ENCODE peak calls at places on chromosomes 6 and 20, in six cellular contexts. H, S, P, A, K and B are unnamed samples.
A peak's percentile ranks its signal among the peaks of the same experiment; 100 is the strongest.

GRCh38 chr6:89385156-89385667 is 26.9 kb downstream of the RRAGD start:
- DNase-seq in H (no peak), S (no peak), P (no peak), A (no peak), K (no peak), B (peak; percentile 37)

GRCh38 chr6:48048460-48049146 is 62.4 kb downstream of the PTCHD4 start:
- DNase-seq in H (no peak), S (no peak), P (peak; percentile 8), A (no peak), K (no peak), B (no peak)

GRCh38 chr6:85044336-85044735 is 279.9 kb upstream of the TBX18 start:
- DNase-seq in H (no peak), S (no peak), P (no peak), A (no peak), K (no peak), B (no peak)

GRCh38 chr20:60055740-60056139 is 97.5 kb downstream of the CDH26 start:
- DNase-seq in H (no peak), S (peak; percentile 15), P (no peak), A (no peak), K (no peak), B (no peak)

GRCh38 chr6:89243331-89243629 is 26.1 kb upstream of the GABRR1 start:
- DNase-seq in H (no peak), S (no peak), P (no peak), A (no peak), K (no peak), B (peak; percentile 42)

GRCh38 chr6:131819507-131820228 is 11.8 kb downstream of the ENPP1 start:
- DNase-seq in H (no peak), S (no peak), P (peak; percentile 88), A (peak; percentile 94), K (peak; percentile 55), B (no peak)

GRCh38 chr6:142902636-142903053 is 42.3 kb downstream of the HIVEP2 start:
- DNase-seq in H (no peak), S (no peak), P (peak; percentile 98), A (peak; percentile 99), K (peak; percentile 40), B (no peak)

GRCh38 chr20:19974621-19975435 is 42.3 kb upstream of the NAA20 start:
- DNase-seq in H (no peak), S (no peak), P (peak; percentile 96), A (peak; percentile 97), K (peak; percentile 38), B (peak; percentile 37)

GRCh38 chr6:32692019-32692418 is 25.6 kb upstream of the HLA-DQB1 start:
- DNase-seq in H (peak; percentile 26), S (peak; percentile 52), P (no peak), A (no peak), K (peak; percentile 19), B (no peak)

GRCh38 chr6:96499781-96500180 is 21.8 kb upstream of the UFL1 start:
- DNase-seq in H (no peak), S (no peak), P (no peak), A (no peak), K (no peak), B (no peak)

GRCh38 chr6:35558571-35558970 is 45.9 kb upstream of the TULP1 start:
- DNase-seq in H (no peak), S (no peak), P (no peak), A (no peak), K (no peak), B (no peak)

GRCh38 chr6:56842602-56843475 is 112.1 kb upstream of the BEND6 start:
- DNase-seq in H (no peak), S (peak; percentile 57), P (peak; percentile 69), A (peak; percentile 60), K (peak; percentile 8), B (peak; percentile 77)

GRCh38 chr20:34705383-34706021 is 1.4 kb downstream of the TP53INP2 start:
- DNase-seq in H (no peak), S (peak; percentile 39), P (peak; percentile 66), A (peak; percentile 23), K (peak; percentile 26), B (no peak)

GRCh38 chr20:35192071-35192872 is 20.4 kb downstream of the PROCR start:
- DNase-seq in H (no peak), S (no peak), P (peak; percentile 35), A (peak; percentile 41), K (peak; percentile 15), B (no peak)

GRCh38 chr20:50788045-50788867 is 6.6 kb upstream of the BCAS4 start:
- DNase-seq in H (no peak), S (no peak), P (no peak), A (peak; percentile 68), K (peak; percentile 44), B (no peak)

GRCh38 chr6:68045193-68045592 is 589.9 kb upstream of the ADGRB3 start:
- DNase-seq in H (no peak), S (no peak), P (no peak), A (no peak), K (no peak), B (no peak)

GRCh38 chr20:11094711-11095110 is 420.9 kb upstream of the JAG1 start:
- DNase-seq in H (no peak), S (no peak), P (no peak), A (no peak), K (no peak), B (no peak)

GRCh38 chr6:90222724-90223198 is 73.9 kb downstream of the BACH2 start:
- DNase-seq in H (no peak), S (no peak), P (peak; percentile 13), A (peak; percentile 65), K (peak; percentile 80), B (no peak)

GRCh38 chr6:170080169-170080827 is 210.6 kb downstream of the DLL1 start:
- DNase-seq in H (no peak), S (no peak), P (no peak), A (no peak), K (no peak), B (no peak)

DNA sequence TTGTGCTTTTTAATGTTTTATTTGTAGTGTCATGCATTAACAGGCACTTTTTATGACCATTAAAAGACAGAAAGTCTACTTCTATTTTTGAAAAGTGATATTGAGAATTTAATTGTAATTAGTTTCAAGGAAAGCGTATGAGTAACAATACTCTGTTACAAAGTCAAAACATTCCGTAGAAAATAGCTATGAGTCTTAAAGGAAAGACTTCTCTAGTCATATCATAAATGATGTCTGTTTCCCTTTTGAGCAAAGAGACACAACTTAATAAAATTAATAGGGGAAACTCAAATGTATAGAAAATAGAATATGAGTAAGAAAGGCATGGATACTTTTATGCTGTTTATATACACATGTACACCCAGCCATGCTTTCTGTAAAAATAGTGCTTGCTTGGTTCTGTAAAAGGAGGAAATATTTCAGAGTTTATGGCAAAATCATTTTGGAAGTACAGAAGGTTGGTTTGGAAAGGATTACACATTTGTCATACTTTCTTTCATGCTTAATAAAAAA is 107.8 kb upstream of the AHI1 start:
- DNase-seq in H (no peak), S (no peak), P (no peak), A (no peak), K (no peak), B (no peak)
- H4K91ac ChIP-seq in H (no peak overlapping the region), S (no peak overlapping the region), P (no peak overlapping the region), A (no peak overlapping the region), K (no peak overlapping the region), B (no peak overlapping the region)

GRCh38 chr20:36206641-36207040 is 29.6 kb upstream of the AAR2 start:
- DNase-seq in H (no peak), S (no peak), P (no peak), A (no peak), K (no peak), B (no peak)

GRCh38 chr20:36207602-36208001 is 28.7 kb upstream of the AAR2 start:
- DNase-seq in H (no peak), S (no peak), P (no peak), A (no peak), K (no peak), B (no peak)

GRCh38 chr20:36208257-36208656 is 28.0 kb upstream of the AAR2 start:
- DNase-seq in H (no peak), S (no peak), P (no peak), A (no peak), K (no peak), B (no peak)

GRCh38 chr20:36210561-36210960 is 25.7 kb upstream of the AAR2 start:
- DNase-seq in H (no peak), S (no peak), P (no peak), A (no peak), K (no peak), B (no peak)

GRCh38 chr20:36209921-36210320 is 26.4 kb upstream of the AAR2 start:
- DNase-seq in H (no peak), S (no peak), P (no peak), A (no peak), K (no peak), B (no peak)
- H3K4me2 ChIP-seq in H (no peak overlapping the region), S (no peak overlapping the region), P (no peak overlapping the region), A (no peak overlapping the region), K (no peak overlapping the region), B (no peak overlapping the region)

GRCh38 chr20:31808481-31808880 is 10.7 kb upstream of the MYLK2 start:
- DNase-seq in H (no peak), S (no peak), P (no peak), A (no peak), K (no peak), B (no peak)
- H4K91ac ChIP-seq in H (no peak overlapping the region), S (no peak overlapping the region), P (no peak overlapping the region), A (no peak overlapping the region), K (no peak overlapping the region), B (no peak overlapping the region)

GRCh38 chr6:3861424-3861823 is 12.3 kb downstream of the FAM50B start:
- DNase-seq in H (no peak), S (no peak), P (no peak), A (no peak), K (no peak), B (no peak)
- H3K4me2 ChIP-seq in H (no peak overlapping the region), S (no peak overlapping the region), P (no peak overlapping the region), A (no peak overlapping the region), K (no peak overlapping the region), B (no peak overlapping the region)

DNA sequence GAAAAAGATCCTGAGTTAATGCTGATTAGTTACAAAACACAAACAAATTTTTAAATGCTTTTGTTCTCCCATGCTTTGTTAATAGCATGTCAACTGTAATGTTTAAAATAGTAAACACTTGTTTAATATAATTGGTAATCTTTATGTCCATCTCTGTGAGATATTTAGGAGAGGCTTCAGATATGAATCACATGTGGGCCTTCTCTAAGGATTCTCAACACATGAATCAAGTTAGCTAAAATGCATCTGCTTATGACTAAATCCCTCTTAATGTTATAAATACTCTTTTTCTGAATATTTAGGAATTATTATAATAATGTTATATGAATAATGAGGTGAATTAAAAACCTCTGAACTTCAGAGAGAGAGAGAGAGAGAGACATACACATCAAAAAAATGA is 345.9 kb upstream of the MANEA start:
- DNase-seq in H (no peak), S (no peak), P (no peak), A (peak; percentile 36), K (peak; percentile 67), B (no peak)
- H4K91ac ChIP-seq in H (no peak overlapping the region), S (no peak overlapping the region), P (no peak overlapping the region), A (no peak overlapping the region), K (no peak overlapping the region), B (no peak overlapping the region)

DNA sequence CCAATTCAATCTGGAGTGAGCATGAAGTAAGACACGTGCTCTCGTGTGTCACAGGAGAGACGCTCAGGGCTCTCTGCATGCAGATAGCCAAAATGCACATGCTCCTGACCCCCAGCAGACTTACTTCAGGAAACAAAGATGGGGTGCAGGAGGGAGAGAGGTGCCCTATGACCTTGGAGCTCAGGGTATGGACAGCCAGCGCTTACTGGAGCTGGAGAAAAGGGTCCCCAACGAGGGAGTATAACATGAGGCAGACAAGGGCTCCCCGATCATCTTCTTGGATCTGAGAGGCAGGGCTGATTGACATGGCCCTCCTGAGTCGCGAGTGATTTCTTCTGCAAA is 70.7 kb downstream of the BMP7 start:
- DNase-seq in H (no peak), S (no peak), P (no peak), A (no peak), K (no peak), B (no peak)
- H3K4me2 ChIP-seq in H (no peak overlapping the region), S (no peak overlapping the region), P (no peak overlapping the region), A (no peak overlapping the region), K (no peak overlapping the region), B (no peak overlapping the region)